ENCODE peak calls at places on chromosomes 4 and X, in ten cellular contexts. One of them, this sample, is unnamed.

GRCh38 chrX:72023071-72023470 is 108.6 kb downstream of the RTL5 start:
- DNase-seq in GM23338: no peak
- DNase-seq in AG04450: no peak
- DNase-seq in astrocyte of the spinal cord: no peak
- DNase-seq in posterior cingulate gyrus: no peak
- DNase-seq in CMK: no peak
- DNase-seq in T-helper 2 cell: no peak
- DNase-seq in HepG2: no peak
- DNase-seq in dorsolateral prefrontal cortex: no peak
- DNase-seq in AG09309: no peak
- DNase-seq in this sample: no peak

GRCh38 chrX:71533514-71533849 is 578 bp downstream of the OGT start:
- DNase-seq in GM23338: no peak
- DNase-seq in AG09309: no peak
- DNase-seq in AG04450: no peak
- DNase-seq in T-helper 2 cell: no peak
- DNase-seq in dorsolateral prefrontal cortex: no peak
- DNase-seq in HepG2: no peak
- DNase-seq in CMK: no peak
- DNase-seq in posterior cingulate gyrus: peak; percentile 8
- DNase-seq in astrocyte of the spinal cord: no peak
- DNase-seq in this sample: no peak

GRCh38 chrX:2497961-2498780 is 2.6 kb downstream of the DHRSX start:
- DNase-seq in GM23338: no peak
- DNase-seq in HepG2: peak; percentile 97
- DNase-seq in CMK: no peak
- DNase-seq in astrocyte of the spinal cord: peak; percentile 48
- DNase-seq in T-helper 2 cell: no peak
- DNase-seq in AG04450: no peak
- DNase-seq in posterior cingulate gyrus: no peak
- DNase-seq in AG09309: no peak
- DNase-seq in dorsolateral prefrontal cortex: no peak
- DNase-seq in this sample: no peak

GRCh38 chr4:2787230-2788100 is 5.4 kb upstream of the SH3BP2 start:
- DNase-seq in posterior cingulate gyrus: no peak
- DNase-seq in dorsolateral prefrontal cortex: peak; percentile 31
- DNase-seq in AG04450: no peak
- DNase-seq in AG09309: no peak
- DNase-seq in astrocyte of the spinal cord: no peak
- DNase-seq in T-helper 2 cell: peak; percentile 53
- DNase-seq in CMK: peak; percentile 95
- DNase-seq in HepG2: no peak
- DNase-seq in GM23338: no peak
- DNase-seq in this sample: no peak

GRCh38 chr4:80202190-80202711 is 4.9 kb downstream of the PRDM8 start:
- DNase-seq in GM23338: peak; percentile 81
- DNase-seq in CMK: no peak
- DNase-seq in AG04450: no peak
- DNase-seq in HepG2: no peak
- DNase-seq in posterior cingulate gyrus: peak; percentile 81
- DNase-seq in AG09309: no peak
- DNase-seq in astrocyte of the spinal cord: peak; percentile 82
- DNase-seq in dorsolateral prefrontal cortex: peak; percentile 63
- DNase-seq in T-helper 2 cell: peak; percentile 67
- DNase-seq in this sample: peak; percentile 21

GRCh38 chrX:13794417-13794816 is 22.5 kb downstream of the GPM6B start:
- DNase-seq in posterior cingulate gyrus: no peak
- DNase-seq in GM23338: no peak
- DNase-seq in AG09309: no peak
- DNase-seq in dorsolateral prefrontal cortex: no peak
- DNase-seq in CMK: no peak
- DNase-seq in T-helper 2 cell: no peak
- DNase-seq in AG04450: no peak
- DNase-seq in HepG2: no peak
- DNase-seq in astrocyte of the spinal cord: no peak
- DNase-seq in this sample: no peak

GRCh38 chr4:58081356-58081755 is 971.2 kb upstream of the IGFBP7 start:
- DNase-seq in CMK: no peak
- DNase-seq in T-helper 2 cell: no peak
- DNase-seq in astrocyte of the spinal cord: no peak
- DNase-seq in GM23338: no peak
- DNase-seq in dorsolateral prefrontal cortex: no peak
- DNase-seq in HepG2: no peak
- DNase-seq in AG09309: no peak
- DNase-seq in AG04450: no peak
- DNase-seq in posterior cingulate gyrus: no peak
- DNase-seq in this sample: no peak

GRCh38 chrX:139889760-139890159 is 43.1 kb downstream of the ATP11C start:
- DNase-seq in AG09309: no peak
- DNase-seq in CMK: no peak
- DNase-seq in HepG2: no peak
- DNase-seq in GM23338: no peak
- DNase-seq in T-helper 2 cell: no peak
- DNase-seq in AG04450: no peak
- DNase-seq in dorsolateral prefrontal cortex: no peak
- DNase-seq in astrocyte of the spinal cord: peak; percentile 41
- DNase-seq in posterior cingulate gyrus: no peak
- DNase-seq in this sample: peak; percentile 14

GRCh38 chr4:1277667-1278335 is 11.9 kb upstream of the MAEA start:
- DNase-seq in T-helper 2 cell: no peak
- DNase-seq in dorsolateral prefrontal cortex: no peak
- DNase-seq in GM23338: no peak
- DNase-seq in CMK: no peak
- DNase-seq in AG09309: no peak
- DNase-seq in HepG2: no peak
- DNase-seq in posterior cingulate gyrus: no peak
- DNase-seq in astrocyte of the spinal cord: no peak
- DNase-seq in AG04450: no peak
- DNase-seq in this sample: no peak

GRCh38 chr4:33088713-33089112 is 2368.5 kb downstream of the PCDH7 start:
- DNase-seq in posterior cingulate gyrus: no peak
- DNase-seq in astrocyte of the spinal cord: peak; percentile 25
- DNase-seq in GM23338: no peak
- DNase-seq in HepG2: no peak
- DNase-seq in AG04450: no peak
- DNase-seq in CMK: no peak
- DNase-seq in T-helper 2 cell: no peak
- DNase-seq in AG09309: no peak
- DNase-seq in dorsolateral prefrontal cortex: no peak
- DNase-seq in this sample: no peak

This sample was measured in DMS79 treated with DMSO at 0.1 percent for 48 hours.